ENCODE peak calls at places on chromosomes 6 and 20, in seven cellular contexts. One of them, this sample, is unnamed.
A peak's percentile ranks its signal among the peaks of the same experiment; 100 is the strongest.

GRCh38 chr6:129393659-129394058 is 316.3 kb downstream of the ARHGAP18 start:
- DNase-seq in MM.1S: no peak
- DNase-seq in fibroblast of lung: no peak
- DNase-seq in PC-3: no peak
- DNase-seq in DND-41: no peak
- DNase-seq in IMR-90: no peak
- DNase-seq in hepatocyte: no peak
- DNase-seq in this sample: peak; percentile 79

GRCh38 chr20:3673551-3674070 is 8.2 kb downstream of the ADAM33 start:
- DNase-seq in MM.1S: no peak
- DNase-seq in fibroblast of lung: no peak
- DNase-seq in PC-3: no peak
- DNase-seq in DND-41: no peak
- DNase-seq in IMR-90: no peak
- DNase-seq in hepatocyte: no peak
- DNase-seq in this sample: no peak

GRCh38 chr6:25960689-25961088 is 1.9 kb upstream of the TRIM38 start:
- DNase-seq in MM.1S: no peak
- DNase-seq in fibroblast of lung: no peak
- DNase-seq in PC-3: no peak
- DNase-seq in DND-41: no peak
- DNase-seq in IMR-90: no peak
- DNase-seq in hepatocyte: no peak
- DNase-seq in this sample: no peak

GRCh38 chr20:48238326-48238725 is 453.0 kb upstream of the SULF2 start:
- DNase-seq in MM.1S: no peak
- DNase-seq in fibroblast of lung: peak; percentile 95
- DNase-seq in PC-3: peak; percentile 59
- DNase-seq in DND-41: no peak
- DNase-seq in IMR-90: peak; percentile 54
- DNase-seq in hepatocyte: no peak
- DNase-seq in this sample: no peak

GRCh38 chr6:21992178-21992967 is 304.5 kb downstream of the PRL start:
- DNase-seq in MM.1S: no peak
- DNase-seq in fibroblast of lung: peak; percentile 89
- DNase-seq in PC-3: peak; percentile 64
- DNase-seq in DND-41: peak; percentile 68
- DNase-seq in IMR-90: peak; percentile 80
- DNase-seq in hepatocyte: peak; percentile 61
- DNase-seq in this sample: no peak

GRCh38 chr6:112040933-112041332 is 13.0 kb upstream of the CCN6 start:
- DNase-seq in MM.1S: no peak
- DNase-seq in fibroblast of lung: no peak
- DNase-seq in PC-3: no peak
- DNase-seq in DND-41: no peak
- DNase-seq in IMR-90: no peak
- DNase-seq in hepatocyte: no peak
- DNase-seq in this sample: no peak

GRCh38 chr6:35124356-35124755 is 16.8 kb downstream of the TCP11 start:
- DNase-seq in MM.1S: no peak
- DNase-seq in fibroblast of lung: no peak
- DNase-seq in PC-3: no peak
- DNase-seq in DND-41: no peak
- DNase-seq in IMR-90: no peak
- DNase-seq in hepatocyte: no peak
- DNase-seq in this sample: no peak

GRCh38 chr20:33561981-33562601 is 72.2 kb downstream of the CBFA2T2 start:
- DNase-seq in MM.1S: no peak
- DNase-seq in fibroblast of lung: peak; percentile 91
- DNase-seq in PC-3: peak; percentile 97
- DNase-seq in DND-41: no peak
- DNase-seq in IMR-90: peak; percentile 95
- DNase-seq in hepatocyte: peak; percentile 93
- DNase-seq in this sample: no peak

GRCh38 chr20:58850693-58851174 is at the start of gene GNAS-AS1:
- DNase-seq in MM.1S: peak; percentile 83
- DNase-seq in fibroblast of lung: peak; percentile 93
- DNase-seq in PC-3: no peak
- DNase-seq in DND-41: no peak
- DNase-seq in IMR-90: peak; percentile 87
- DNase-seq in hepatocyte: peak; percentile 83
- DNase-seq in this sample: peak; percentile 96

GRCh38 chr6:30836431-30836866 is 47.9 kb upstream of the DDR1 start:
- DNase-seq in MM.1S: no peak
- DNase-seq in fibroblast of lung: peak; percentile 78
- DNase-seq in PC-3: no peak
- DNase-seq in DND-41: peak; percentile 16
- DNase-seq in IMR-90: peak; percentile 54
- DNase-seq in hepatocyte: peak; percentile 42
- DNase-seq in this sample: no peak

GRCh38 chr20:3471397-3472021 is 691 bp downstream of the ATRN start:
- DNase-seq in MM.1S: no peak
- DNase-seq in fibroblast of lung: no peak
- DNase-seq in PC-3: no peak
- DNase-seq in DND-41: no peak
- DNase-seq in IMR-90: no peak
- DNase-seq in hepatocyte: no peak
- DNase-seq in this sample: peak; percentile 52

GRCh38 chr20:37911838-37912273 is 8.9 kb downstream of the VSTM2L start:
- DNase-seq in MM.1S: no peak
- DNase-seq in fibroblast of lung: peak; percentile 43
- DNase-seq in PC-3: peak; percentile 25
- DNase-seq in DND-41: peak; percentile 9
- DNase-seq in IMR-90: peak; percentile 4
- DNase-seq in hepatocyte: peak; percentile 64
- DNase-seq in this sample: peak; percentile 78

GRCh38 chr6:148657053-148657452 is 89.8 kb upstream of the UST start:
- DNase-seq in MM.1S: no peak
- DNase-seq in fibroblast of lung: peak; percentile 28
- DNase-seq in PC-3: peak; percentile 5
- DNase-seq in DND-41: no peak
- DNase-seq in IMR-90: peak; percentile 84
- DNase-seq in hepatocyte: peak; percentile 16
- DNase-seq in this sample: no peak

GRCh38 chr6:43290353-43290904 is 7.6 kb upstream of the SLC22A7 start:
- DNase-seq in MM.1S: no peak
- DNase-seq in fibroblast of lung: no peak
- DNase-seq in PC-3: no peak
- DNase-seq in DND-41: no peak
- DNase-seq in IMR-90: no peak
- DNase-seq in hepatocyte: no peak
- DNase-seq in this sample: no peak

GRCh38 chr20:47309806-47310426 is 46.6 kb downstream of the ZMYND8 start:
- DNase-seq in MM.1S: no peak
- DNase-seq in fibroblast of lung: no peak
- DNase-seq in PC-3: no peak
- DNase-seq in DND-41: no peak
- DNase-seq in IMR-90: no peak
- DNase-seq in hepatocyte: no peak
- DNase-seq in this sample: no peak

GRCh38 chr6:89597988-89598387 is 40.6 kb downstream of the LYRM2 start:
- DNase-seq in MM.1S: no peak
- DNase-seq in fibroblast of lung: peak; percentile 31
- DNase-seq in PC-3: peak; percentile 75
- DNase-seq in DND-41: no peak
- DNase-seq in IMR-90: no peak
- DNase-seq in hepatocyte: peak; percentile 76
- DNase-seq in this sample: peak; percentile 51

GRCh38 chr6:124200661-124201060 is 397.0 kb downstream of the NKAIN2 start:
- DNase-seq in MM.1S: no peak
- DNase-seq in fibroblast of lung: no peak
- DNase-seq in PC-3: no peak
- DNase-seq in DND-41: no peak
- DNase-seq in IMR-90: no peak
- DNase-seq in hepatocyte: no peak
- DNase-seq in this sample: no peak

GRCh38 chr6:97282238-97282725 is 734 bp downstream of the MMS22L start:
- DNase-seq in MM.1S: peak; percentile 10
- DNase-seq in fibroblast of lung: peak; percentile 11
- DNase-seq in PC-3: peak; percentile 4
- DNase-seq in DND-41: peak; percentile 17
- DNase-seq in IMR-90: no peak
- DNase-seq in hepatocyte: peak; percentile 18
- DNase-seq in this sample: peak; percentile 45

GRCh38 chr6:37454420-37455125 is 21.6 kb downstream of the CMTR1 start:
- DNase-seq in MM.1S: no peak
- DNase-seq in fibroblast of lung: no peak
- DNase-seq in PC-3: no peak
- DNase-seq in DND-41: no peak
- DNase-seq in IMR-90: no peak
- DNase-seq in hepatocyte: no peak
- DNase-seq in this sample: no peak

GRCh38 chr6:142030115-142030619 is 102.6 kb upstream of the GJE1 start:
- DNase-seq in MM.1S: no peak
- DNase-seq in fibroblast of lung: peak; percentile 62
- DNase-seq in PC-3: no peak
- DNase-seq in DND-41: no peak
- DNase-seq in IMR-90: peak; percentile 76
- DNase-seq in hepatocyte: no peak
- DNase-seq in this sample: no peak

DNA sequence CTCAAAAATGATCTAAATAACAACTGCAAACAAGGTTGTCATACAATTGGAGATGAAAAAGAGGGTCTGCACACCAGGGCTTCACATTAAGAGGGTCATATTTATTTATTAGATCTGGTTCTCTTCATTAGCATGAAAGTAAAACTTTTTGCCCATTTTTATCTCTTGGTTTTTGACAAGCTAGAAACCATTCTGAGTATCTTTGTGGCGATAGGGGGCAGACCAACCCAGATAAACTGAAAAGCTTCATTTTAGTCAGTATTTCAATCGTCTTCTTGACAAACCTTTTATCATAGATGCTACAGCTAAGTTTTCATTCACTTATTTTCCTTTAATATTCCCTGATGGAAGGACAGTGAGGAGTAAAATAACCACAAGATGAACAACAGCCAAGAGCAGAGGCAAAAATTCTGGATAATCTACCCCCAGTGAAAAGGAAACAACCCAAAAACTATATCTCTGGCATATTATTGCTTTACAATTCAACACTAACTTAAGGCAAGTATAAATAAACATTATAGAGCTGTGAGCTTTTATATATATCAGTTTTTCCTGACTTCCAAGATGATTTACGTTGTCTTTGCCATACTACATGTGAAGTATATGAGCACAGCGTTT is 45.2 kb downstream of the THEMIS start:
- DNase-seq in MM.1S: peak; percentile 57
- DNase-seq in fibroblast of lung: no peak
- DNase-seq in PC-3: peak; percentile 58
- DNase-seq in DND-41: peak; percentile 22
- DNase-seq in IMR-90: peak; percentile 45
- DNase-seq in hepatocyte: peak; percentile 46
- DNase-seq in this sample: no peak
- H2AFZ ChIP-seq in MM.1S: no peak overlapping the region
- H2AFZ ChIP-seq in fibroblast of lung: no peak overlapping the region
- H2AFZ ChIP-seq in PC-3: no peak overlapping the region
- H2AFZ ChIP-seq in DND-41: no peak overlapping the region
- H2AFZ ChIP-seq in IMR-90: no peak overlapping the region
- H2AFZ ChIP-seq in hepatocyte: no peak overlapping the region
- H2AFZ ChIP-seq in this sample: no peak overlapping the region

DNA sequence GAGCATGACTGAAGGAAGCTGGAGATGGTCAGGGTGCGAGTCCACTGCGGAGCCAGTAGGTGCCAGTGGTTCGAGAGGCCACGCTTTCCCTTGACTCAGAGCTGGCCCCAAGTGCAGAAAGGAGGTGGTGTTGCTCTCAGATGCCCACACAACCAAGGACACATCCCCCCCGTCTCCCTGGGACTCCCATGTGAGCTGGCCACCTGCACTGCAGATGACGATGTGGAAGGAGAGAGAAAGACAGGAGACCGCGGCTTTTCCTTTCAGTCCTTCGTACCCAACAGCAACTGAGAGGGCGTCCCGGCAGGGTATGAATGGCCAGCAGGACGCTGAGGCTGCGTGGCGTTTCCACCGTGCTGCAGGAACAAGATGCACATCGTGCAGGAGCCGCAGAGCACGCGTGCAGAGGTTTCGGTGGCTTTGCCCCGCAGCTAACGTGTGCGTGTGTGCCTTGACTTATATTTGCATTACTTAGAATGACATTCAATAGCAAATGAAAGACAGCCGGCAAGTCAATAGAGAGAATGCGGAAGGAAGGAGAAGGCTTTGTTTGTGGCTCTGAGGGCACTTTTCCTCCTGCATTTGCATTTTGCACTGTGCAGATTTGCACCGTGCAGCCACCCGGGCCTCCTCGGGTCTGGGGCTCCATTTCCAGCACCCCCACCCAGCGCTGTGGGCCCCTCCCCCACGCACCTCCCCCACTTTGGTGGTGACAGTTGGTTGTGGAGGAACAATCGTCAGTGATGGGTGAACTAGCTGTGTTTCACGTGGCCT is 26.3 kb upstream of the BHLHE23 start:
- DNase-seq in MM.1S: no peak
- DNase-seq in fibroblast of lung: no peak
- DNase-seq in PC-3: no peak
- DNase-seq in DND-41: no peak
- DNase-seq in IMR-90: no peak
- DNase-seq in hepatocyte: no peak
- DNase-seq in this sample: peak; percentile 96
- H2AFZ ChIP-seq in MM.1S: no peak overlapping the region
- H2AFZ ChIP-seq in fibroblast of lung: no peak overlapping the region
- H2AFZ ChIP-seq in PC-3: no peak overlapping the region
- H2AFZ ChIP-seq in DND-41: no peak overlapping the region
- H2AFZ ChIP-seq in IMR-90: peak overlapping the region; percentile 37
- H2AFZ ChIP-seq in hepatocyte: no peak overlapping the region
- H2AFZ ChIP-seq in this sample: no peak overlapping the region

GRCh38 chr6:138103876-138104275 is 3.3 kb downstream of the PERP start:
- DNase-seq in MM.1S: no peak
- DNase-seq in fibroblast of lung: no peak
- DNase-seq in PC-3: no peak
- DNase-seq in DND-41: no peak
- DNase-seq in IMR-90: no peak
- DNase-seq in hepatocyte: no peak
- DNase-seq in this sample: no peak

GRCh38 chr6:138099832-138100231 is 7.4 kb downstream of the PERP start:
- DNase-seq in MM.1S: no peak
- DNase-seq in fibroblast of lung: peak; percentile 74
- DNase-seq in PC-3: peak; percentile 83
- DNase-seq in DND-41: no peak
- DNase-seq in IMR-90: peak; percentile 84
- DNase-seq in hepatocyte: peak; percentile 34
- DNase-seq in this sample: no peak

GRCh38 chr6:138104618-138105213 is 2.5 kb downstream of the PERP start:
- DNase-seq in MM.1S: no peak
- DNase-seq in fibroblast of lung: no peak
- DNase-seq in PC-3: no peak
- DNase-seq in DND-41: no peak
- DNase-seq in IMR-90: no peak
- DNase-seq in hepatocyte: no peak
- DNase-seq in this sample: no peak

GRCh38 chr6:138105446-138105845 is 1.8 kb downstream of the PERP start:
- DNase-seq in MM.1S: peak; percentile 39
- DNase-seq in fibroblast of lung: no peak
- DNase-seq in PC-3: peak; percentile 75
- DNase-seq in DND-41: no peak
- DNase-seq in IMR-90: no peak
- DNase-seq in hepatocyte: peak; percentile 46
- DNase-seq in this sample: no peak

GRCh38 chr6:138101946-138102731 is 5.1 kb downstream of the PERP start:
- DNase-seq in MM.1S: no peak
- DNase-seq in fibroblast of lung: no peak
- DNase-seq in PC-3: no peak
- DNase-seq in DND-41: no peak
- DNase-seq in IMR-90: no peak
- DNase-seq in hepatocyte: no peak
- DNase-seq in this sample: no peak
- H2AFZ ChIP-seq in MM.1S: no peak overlapping the region
- H2AFZ ChIP-seq in fibroblast of lung: no peak overlapping the region
- H2AFZ ChIP-seq in PC-3: no peak overlapping the region
- H2AFZ ChIP-seq in DND-41: no peak overlapping the region
- H2AFZ ChIP-seq in IMR-90: no peak overlapping the region
- H2AFZ ChIP-seq in hepatocyte: no peak overlapping the region
- H2AFZ ChIP-seq in this sample: no peak overlapping the region

GRCh38 chr6:158060447-158061360 is 79.0 kb downstream of the SYNJ2 start:
- DNase-seq in MM.1S: no peak
- DNase-seq in fibroblast of lung: peak; percentile 98
- DNase-seq in PC-3: peak; percentile 93
- DNase-seq in DND-41: no peak
- DNase-seq in IMR-90: peak; percentile 94
- DNase-seq in hepatocyte: peak; percentile 70
- DNase-seq in this sample: no peak
- H2AFZ ChIP-seq in MM.1S: no peak overlapping the region
- H2AFZ ChIP-seq in fibroblast of lung: no peak overlapping the region
- H2AFZ ChIP-seq in PC-3: peak overlapping the region; percentile 21
- H2AFZ ChIP-seq in DND-41: no peak overlapping the region
- H2AFZ ChIP-seq in IMR-90: peak overlapping the region; percentile 57
- H2AFZ ChIP-seq in hepatocyte: no peak overlapping the region
- H2AFZ ChIP-seq in this sample: no peak overlapping the region